ENCODE peak calls at places on chromosomes 5 and 9, in six cellular contexts. M is mesendoderm, V is neuronal stem cell, Y is mesenchymal stem cell, G is H1, P is trophoblast cell. C is an unnamed sample.

GRCh38 chr9:84570482-84571154 is 98.9 kb upstream of the NTRK2 start:
- DNase-seq in M (peak; percentile 63), V (no peak), Y (no peak), G (no peak), P (peak; percentile 1), C (no peak)

GRCh38 chr9:128116104-128117083 is 11.1 kb downstream of the PTGES2 start:
- DNase-seq in M (no peak), V (no peak), Y (no peak), G (no peak), P (no peak), C (no peak)

GRCh38 chr5:150440948-150441812 is 8.4 kb downstream of the RPS14 start:
- DNase-seq in M (peak; percentile 78), V (no peak), Y (no peak), G (no peak), P (no peak), C (no peak)

GRCh38 chr9:18820566-18821095 is 212.4 kb downstream of the SAXO1 start:
- DNase-seq in M (no peak), V (no peak), Y (no peak), G (no peak), P (peak; percentile 37), C (peak; percentile 31)

GRCh38 chr9:95788011-95788410 is 87.5 kb upstream of the ERCC6L2 start:
- DNase-seq in M (peak; percentile 90), V (no peak), Y (no peak), G (no peak), P (peak; percentile 10), C (no peak)

GRCh38 chr5:167684251-167684650 is 607.2 kb upstream of the WWC1 start:
- DNase-seq in M (no peak), V (no peak), Y (no peak), G (no peak), P (no peak), C (peak; percentile 15)

GRCh38 chr5:15008476-15008875 is 136.9 kb upstream of the ANKH start:
- DNase-seq in M (peak; percentile 78), V (no peak), Y (peak; percentile 95), G (no peak), P (peak; percentile 98), C (peak; percentile 98)

GRCh38 chr5:31106742-31107546 is 86.5 kb upstream of the CDH6 start:
- DNase-seq in M (peak; percentile 85), V (peak; percentile 67), Y (peak; percentile 25), G (no peak), P (no peak), C (peak; percentile 90)

GRCh38 chr9:112180387-112180881 is 5.3 kb upstream of the SUSD1 start:
- DNase-seq in M (peak; percentile 54), V (no peak), Y (peak; percentile 34), G (no peak), P (peak; percentile 61), C (no peak)

GRCh38 chr9:75447281-75447680 is 359.0 kb downstream of the OSTF1 start:
- DNase-seq in M (peak; percentile 75), V (no peak), Y (no peak), G (no peak), P (no peak), C (no peak)

GRCh38 chr9:93093081-93093448 is 3.0 kb upstream of the CARD19 start:
- DNase-seq in M (no peak), V (no peak), Y (no peak), G (no peak), P (no peak), C (no peak)

GRCh38 chr5:56229106-56229505 is 4.0 kb downstream of the ANKRD55 start:
- DNase-seq in M (no peak), V (no peak), Y (no peak), G (no peak), P (no peak), C (no peak)

GRCh38 chr9:70120834-70121510 is 77.3 kb downstream of the MAMDC2 start:
- DNase-seq in M (peak; percentile 51), V (no peak), Y (peak; percentile 96), G (no peak), P (peak; percentile 94), C (peak; percentile 97)

GRCh38 chr5:145484195-145484594 is 350.9 kb downstream of the PRELID2 start:
- DNase-seq in M (no peak), V (no peak), Y (peak; percentile 83), G (no peak), P (peak; percentile 9), C (peak; percentile 92)

GRCh38 chr9:124188331-124189110 is 69.2 kb upstream of the NEK6 start:
- DNase-seq in M (no peak), V (no peak), Y (no peak), G (no peak), P (no peak), C (no peak)

GRCh38 chr9:121316378-121316777 is 48.4 kb downstream of the GSN start:
- DNase-seq in M (no peak), V (no peak), Y (no peak), G (no peak), P (no peak), C (no peak)

GRCh38 chr5:30991462-30991861 is 202.0 kb upstream of the CDH6 start:
- DNase-seq in M (no peak), V (no peak), Y (no peak), G (no peak), P (no peak), C (peak; percentile 66)

GRCh38 chr5:149646564-149646963 is 65.3 kb downstream of the ARHGEF37 start:
- DNase-seq in M (no peak), V (no peak), Y (no peak), G (no peak), P (peak; percentile 89), C (peak; percentile 21)

GRCh38 chr5:153543959-153544470 is 53.5 kb downstream of the GRIA1 start:
- DNase-seq in M (peak; percentile 93), V (no peak), Y (no peak), G (no peak), P (no peak), C (peak; percentile 45)

GRCh38 chr9:101114317-101114716 is 85.8 kb downstream of the PLPPR1 start:
- DNase-seq in M (peak; percentile 82), V (no peak), Y (no peak), G (no peak), P (no peak), C (no peak)

GRCh38 chr9:133274236-133275104 is 531 bp downstream of the ABO start:
- DNase-seq in M (no peak), V (no peak), Y (no peak), G (no peak), P (no peak), C (no peak)
- H3K4me3 ChIP-seq in M (no peak overlapping the region), V (peak overlapping the region; percentile 57), Y (no peak overlapping the region), G (peak overlapping the region; percentile 38), P (peak overlapping the region; percentile 6), C (no peak overlapping the region)

GRCh38 chr5:63262191-63262981 is 683.8 kb downstream of the LRRC70 start:
- DNase-seq in M (peak; percentile 44), V (no peak), Y (peak; percentile 89), G (no peak), P (no peak), C (peak; percentile 44)
- H2BK5ac ChIP-seq in M (no peak overlapping the region), V (no peak overlapping the region), Y (no peak overlapping the region), G (no peak overlapping the region), P (no peak overlapping the region), C (no peak overlapping the region)

GRCh38 chr5:141343242-141343952 is at the start of gene PCDHGA3:
- DNase-seq in M (peak; percentile 37), V (no peak), Y (no peak), G (no peak), P (peak; percentile 49), C (peak; percentile 71)
- H3K4me3 ChIP-seq in M (no peak within 1 kb of the TSS), V (peak within 1 kb of the TSS; percentile 25), Y (no peak within 1 kb of the TSS), G (no peak within 1 kb of the TSS), P (no peak within 1 kb of the TSS), C (peak within 1 kb of the TSS; percentile 48)

DNA sequence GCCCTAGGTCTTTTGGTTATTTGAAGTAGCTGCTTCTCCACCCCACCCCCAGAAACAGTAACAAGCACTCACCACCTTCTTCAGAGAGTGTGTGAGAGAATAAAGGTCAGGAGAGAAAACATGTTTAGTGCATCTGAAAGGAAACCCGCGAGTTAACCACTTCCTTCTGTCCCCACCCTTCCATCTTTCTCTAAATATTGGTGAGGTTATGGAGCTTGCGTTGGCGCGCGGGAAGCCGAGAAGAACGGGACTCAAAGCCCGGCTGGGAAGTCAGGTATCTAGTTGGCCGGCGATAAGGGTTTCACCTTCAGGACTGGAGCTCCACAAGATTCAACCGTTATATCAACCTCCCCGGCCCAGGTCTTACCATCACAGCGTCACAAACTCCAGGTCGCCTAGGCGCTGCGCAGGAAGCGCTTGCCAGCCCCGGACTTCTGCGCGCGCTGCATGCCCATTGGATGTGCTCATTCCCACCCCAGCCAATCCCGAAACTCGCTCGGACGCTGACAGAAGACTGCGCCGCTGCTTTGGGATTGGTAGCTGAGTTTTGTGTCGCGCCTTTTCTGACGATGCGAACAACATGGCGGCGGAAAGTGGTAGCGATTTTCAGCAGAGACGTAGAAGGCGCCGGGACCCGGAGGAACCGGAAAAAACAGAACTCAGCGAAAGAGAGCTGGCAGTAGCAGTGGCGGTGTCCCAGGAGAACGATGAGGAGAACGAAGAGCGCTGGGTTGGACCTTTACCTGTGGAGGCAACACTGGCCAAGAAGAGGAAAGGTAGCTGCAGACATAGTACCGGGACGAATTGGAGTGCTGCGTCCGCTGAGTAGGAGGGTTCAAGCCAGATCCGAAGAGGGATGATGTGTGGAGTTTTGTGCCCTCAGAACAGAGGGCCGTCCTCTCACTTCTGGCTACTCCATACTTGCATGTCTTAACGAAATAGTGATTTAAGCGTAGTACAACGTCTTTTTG is at the start of the genes CENPK and PPWD1:
- DNase-seq in M (peak; percentile 99), V (peak; percentile 94), Y (peak; percentile 96), G (peak; percentile 86), P (peak; percentile 97), C (peak; percentile 94)
- H2BK5ac ChIP-seq in M (no peak within 1 kb of the TSS), V (peak within 1 kb of the TSS; percentile 62), Y (no peak within 1 kb of the TSS), G (peak within 1 kb of the TSS; percentile 80), P (peak within 1 kb of the TSS; percentile 44), C (peak within 1 kb of the TSS; percentile 69)

GRCh38 chr9:27573699-27574265 is 501 bp upstream of the C9orf72 start:
- DNase-seq in M (peak; percentile 100), V (peak; percentile 97), Y (peak; percentile 100), G (peak; percentile 95), P (peak; percentile 100), C (peak; percentile 99)

GRCh38 chr9:27572566-27572917 is 739 bp downstream of the C9orf72 start:
- DNase-seq in M (peak; percentile 76), V (no peak), Y (peak; percentile 83), G (no peak), P (peak; percentile 67), C (no peak)

GRCh38 chr9:27572918-27573698 is at the start of gene C9orf72:
- DNase-seq in M (peak; percentile 81), V (no peak), Y (peak; percentile 80), G (no peak), P (peak; percentile 78), C (peak; percentile 31)

GRCh38 chr9:27569406-27569805 is 3.9 kb downstream of the C9orf72 start:
- DNase-seq in M (no peak), V (no peak), Y (no peak), G (no peak), P (no peak), C (no peak)

DNA sequence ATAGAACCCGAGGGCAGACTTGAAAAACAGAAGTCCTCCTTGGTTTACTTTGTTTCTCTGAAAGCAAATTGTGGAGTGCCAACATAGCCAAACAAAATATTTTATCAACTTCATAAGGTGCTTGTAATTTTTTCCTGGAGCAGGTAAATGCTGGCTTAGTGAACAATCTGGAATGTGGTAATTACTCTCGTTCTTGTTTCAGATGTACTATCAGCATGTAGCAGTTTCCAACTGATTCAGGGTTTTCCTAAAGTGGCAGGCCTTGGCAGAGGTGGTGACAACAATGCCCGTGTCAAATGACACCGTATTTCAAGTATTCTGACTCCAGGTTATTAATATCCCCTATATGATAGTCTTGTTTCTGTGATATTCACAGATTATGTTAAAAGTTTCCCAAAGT is 1.2 kb downstream of the C9orf72 start:
- DNase-seq in M (no peak), V (peak; percentile 8), Y (no peak), G (no peak), P (peak; percentile 66), C (no peak)
- H3K4me3 ChIP-seq in M (no peak overlapping the region), V (no peak overlapping the region), Y (no peak overlapping the region), G (peak overlapping the region; percentile 84), P (no peak overlapping the region), C (no peak overlapping the region)